ENCODE peak calls at places on chromosomes 7 and 10, in eight cellular contexts. D is left ventricle myocardium inferior; P is fibroblast of pulmonary artery; F is ACHN; G is stimulated activated CD4-positive, alpha-beta T cell treated with anti-CD3 and anti-CD28 coated beads, Interleukin-2, amount 100 ng/mL, for 24 hours; T is GM12892; E is adrenal gland; J is iris pigment epithelial cell. Q is an unnamed sample.

GRCh38 chr10:69644658-69645295 is 14.7 kb downstream of the FAM241B start:
- DNase-seq in D (peak; percentile 40), P (peak; percentile 65), F (peak; percentile 57), G (peak; percentile 44), T (peak; percentile 61), E (peak; percentile 49), J (peak; percentile 45), Q (peak; percentile 86)

GRCh38 chr10:74823791-74824183 is 2.6 kb upstream of the KAT6B start:
- DNase-seq in D (no peak), P (no peak), F (no peak), G (no peak), T (no peak), E (no peak), J (no peak), Q (no peak)

GRCh38 chr10:92822964-92823363 is 25.4 kb upstream of the EXOC6 start:
- DNase-seq in D (no peak), P (peak; percentile 65), F (no peak), G (no peak), T (no peak), E (no peak), J (peak; percentile 69), Q (peak; percentile 22)

GRCh38 chr7:41974835-41975234 is 262.2 kb downstream of the GLI3 start:
- DNase-seq in D (no peak), P (no peak), F (no peak), G (no peak), T (no peak), E (no peak), J (no peak), Q (no peak)

GRCh38 chr7:139791316-139791715 is 13.5 kb upstream of the HIPK2 start:
- DNase-seq in D (no peak), P (no peak), F (no peak), G (no peak), T (no peak), E (no peak), J (no peak), Q (peak; percentile 15)

GRCh38 chr7:81457858-81458522 is 311.9 kb downstream of the HGF start:
- DNase-seq in D (no peak), P (peak; percentile 66), F (peak; percentile 74), G (no peak), T (no peak), E (no peak), J (peak; percentile 50), Q (no peak)

GRCh38 chr10:30662809-30663208 is 33.3 kb upstream of the LYZL2 start:
- DNase-seq in D (no peak), P (no peak), F (no peak), G (no peak), T (no peak), E (no peak), J (no peak), Q (no peak)

GRCh38 chr7:98123073-98123696 is 16.5 kb downstream of the LMTK2 start:
- DNase-seq in D (no peak), P (no peak), F (no peak), G (no peak), T (no peak), E (no peak), J (no peak), Q (peak; percentile 39)

GRCh38 chr7:140683657-140684056 is 10.9 kb downstream of the ADCK2 start:
- DNase-seq in D (no peak), P (no peak), F (no peak), G (no peak), T (no peak), E (no peak), J (no peak), Q (no peak)

GRCh38 chr10:21888959-21889358 is 114.6 kb downstream of the DNAJC1 start:
- DNase-seq in D (no peak), P (no peak), F (no peak), G (no peak), T (no peak), E (no peak), J (no peak), Q (no peak)

GRCh38 chr7:37901236-37901827 is 15.3 kb downstream of the SFRP4 start:
- DNase-seq in D (no peak), P (peak; percentile 74), F (peak; percentile 81), G (no peak), T (no peak), E (no peak), J (peak; percentile 52), Q (no peak)

GRCh38 chr10:11234857-11235640 is 217.4 kb downstream of the CELF2 start:
- DNase-seq in D (no peak), P (no peak), F (no peak), G (no peak), T (no peak), E (no peak), J (peak; percentile 1), Q (no peak)

GRCh38 chr10:69179089-69179742 is 818 bp upstream of the SUPV3L1 start:
- DNase-seq in D (no peak), P (no peak), F (peak; percentile 81), G (peak; percentile 30), T (no peak), E (peak; percentile 23), J (peak; percentile 80), Q (peak; percentile 43)

GRCh38 chr10:127973810-127974311 is 67.0 kb downstream of the PTPRE start:
- DNase-seq in D (no peak), P (no peak), F (peak; percentile 24), G (no peak), T (no peak), E (no peak), J (no peak), Q (peak; percentile 75)

GRCh38 chr7:32891046-32891799 is at the start of gene KBTBD2:
- DNase-seq in D (peak; percentile 88), P (peak; percentile 91), F (peak; percentile 94), G (peak; percentile 70), T (peak; percentile 56), E (peak; percentile 84), J (peak; percentile 83), Q (peak; percentile 92)

GRCh38 chr10:124670849-124671248 is 73.3 kb downstream of the FAM53B start:
- DNase-seq in D (no peak), P (no peak), F (no peak), G (no peak), T (no peak), E (no peak), J (no peak), Q (no peak)

GRCh38 chr7:98420966-98421612 is 20.2 kb upstream of the BAIAP2L1 start:
- DNase-seq in D (peak; percentile 22), P (peak; percentile 29), F (peak; percentile 84), G (peak; percentile 64), T (peak; percentile 68), E (peak; percentile 61), J (peak; percentile 29), Q (peak; percentile 90)

GRCh38 chr7:107463139-107464078 is 6.4 kb upstream of the GPR22 start:
- DNase-seq in D (peak; percentile 40), P (peak; percentile 85), F (peak; percentile 78), G (peak; percentile 39), T (no peak), E (peak; percentile 72), J (peak; percentile 73), Q (peak; percentile 71)

GRCh38 chr7:142894112-142894835 is 8.7 kb upstream of the TRPV6 start:
- DNase-seq in D (no peak), P (no peak), F (no peak), G (no peak), T (no peak), E (no peak), J (no peak), Q (peak; percentile 49)

GRCh38 chr7:105972276-105972675 is 9.2 kb downstream of the CDHR3 start:
- DNase-seq in D (no peak), P (no peak), F (no peak), G (no peak), T (no peak), E (no peak), J (no peak), Q (no peak)

GRCh38 chr10:59991117-59991516 is 84.8 kb upstream of the CCDC6 start:
- DNase-seq in D (no peak), P (no peak), F (no peak), G (no peak), T (no peak), E (no peak), J (no peak), Q (no peak)

GRCh38 chr7:94028768-94029167 is 24.6 kb upstream of the BET1 start:
- DNase-seq in D (no peak), P (peak; percentile 37), F (no peak), G (no peak), T (no peak), E (no peak), J (peak; percentile 86), Q (no peak)

GRCh38 chr7:63065684-63066083 is 933.0 kb upstream of the ZNF722 start:
- DNase-seq in D (no peak), P (no peak), F (no peak), G (no peak), T (no peak), E (no peak), J (no peak), Q (no peak)

GRCh38 chr10:131495892-131496291 is 184.4 kb upstream of the TCERG1L start:
- DNase-seq in D (no peak), P (no peak), F (no peak), G (no peak), T (no peak), E (no peak), J (no peak), Q (no peak)

GRCh38 chr10:95249467-95249866 is 41.3 kb downstream of the PDLIM1 start:
- DNase-seq in D (no peak), P (no peak), F (no peak), G (no peak), T (no peak), E (no peak), J (no peak), Q (no peak)

GRCh38 chr7:45117582-45117981 is 6.1 kb upstream of the TBRG4 start:
- DNase-seq in D (no peak), P (no peak), F (no peak), G (no peak), T (no peak), E (no peak), J (no peak), Q (no peak)

GRCh38 chr10:69361303-69361614 is 55.5 kb downstream of the TACR2 start:
- DNase-seq in D (no peak), P (no peak), F (no peak), G (no peak), T (no peak), E (no peak), J (no peak), Q (no peak)

GRCh38 chr7:140541513-140542192 is 62.3 kb upstream of the MKRN1 start:
- DNase-seq in D (peak; percentile 63), P (peak; percentile 95), F (peak; percentile 91), G (no peak), T (no peak), E (peak; percentile 85), J (peak; percentile 89), Q (peak; percentile 96)

GRCh38 chr10:77186936-77187335 is 450.7 kb downstream of the KCNMA1 start:
- DNase-seq in D (no peak), P (no peak), F (no peak), G (no peak), T (no peak), E (no peak), J (no peak), Q (no peak)

GRCh38 chr10:11150876-11151275 is 133.2 kb downstream of the CELF2 start:
- DNase-seq in D (no peak), P (no peak), F (no peak), G (no peak), T (no peak), E (no peak), J (no peak), Q (no peak)